ENCODE peak calls at places on chromosome 9, in nine cellular contexts. One of them, this sample, is unnamed.

GRCh38 chr9:115640887-115641286 is 512.7 kb upstream of the PAPPA start:
- DNase-seq in breast epithelium: no peak
- DNase-seq in suprapubic skin: no peak
- DNase-seq in HL-60: no peak
- DNase-seq in SK-N-SH: no peak
- DNase-seq in prostate gland: no peak
- DNase-seq in transverse colon: no peak
- DNase-seq in GM23338: no peak
- DNase-seq in HCT116: no peak
- DNase-seq in this sample: peak; percentile 59

GRCh38 chr9:135839516-135839915 is 67.8 kb downstream of the CAMSAP1 start:
- DNase-seq in breast epithelium: no peak
- DNase-seq in suprapubic skin: no peak
- DNase-seq in HL-60: no peak
- DNase-seq in SK-N-SH: no peak
- DNase-seq in prostate gland: no peak
- DNase-seq in transverse colon: no peak
- DNase-seq in GM23338: no peak
- DNase-seq in HCT116: no peak
- DNase-seq in this sample: no peak

GRCh38 chr9:108142504-108143201 is 653.1 kb upstream of the KLF4 start:
- DNase-seq in breast epithelium: peak; percentile 95
- DNase-seq in suprapubic skin: peak; percentile 93
- DNase-seq in HL-60: peak; percentile 7
- DNase-seq in SK-N-SH: no peak
- DNase-seq in prostate gland: peak; percentile 95
- DNase-seq in transverse colon: peak; percentile 85
- DNase-seq in GM23338: peak; percentile 39
- DNase-seq in HCT116: no peak
- DNase-seq in this sample: no peak

GRCh38 chr9:115350548-115350947 is 232.6 kb upstream of the TNC start:
- DNase-seq in breast epithelium: no peak
- DNase-seq in suprapubic skin: no peak
- DNase-seq in HL-60: no peak
- DNase-seq in SK-N-SH: no peak
- DNase-seq in prostate gland: no peak
- DNase-seq in transverse colon: no peak
- DNase-seq in GM23338: no peak
- DNase-seq in HCT116: no peak
- DNase-seq in this sample: no peak

GRCh38 chr9:136880651-136881050 is 5.7 kb upstream of the TRAF2 start:
- DNase-seq in breast epithelium: no peak
- DNase-seq in suprapubic skin: no peak
- DNase-seq in HL-60: no peak
- DNase-seq in SK-N-SH: no peak
- DNase-seq in prostate gland: no peak
- DNase-seq in transverse colon: no peak
- DNase-seq in GM23338: no peak
- DNase-seq in HCT116: no peak
- DNase-seq in this sample: no peak

GRCh38 chr9:129278391-129279237 is 100.6 kb upstream of the IER5L start:
- DNase-seq in breast epithelium: peak; percentile 72
- DNase-seq in suprapubic skin: peak; percentile 67
- DNase-seq in HL-60: no peak
- DNase-seq in SK-N-SH: no peak
- DNase-seq in prostate gland: peak; percentile 58
- DNase-seq in transverse colon: peak; percentile 37
- DNase-seq in GM23338: peak; percentile 71
- DNase-seq in HCT116: peak; percentile 75
- DNase-seq in this sample: no peak

GRCh38 chr9:89234636-89235035 is 56.0 kb upstream of the SHC3 start:
- DNase-seq in breast epithelium: no peak
- DNase-seq in suprapubic skin: no peak
- DNase-seq in HL-60: no peak
- DNase-seq in SK-N-SH: peak; percentile 72
- DNase-seq in prostate gland: no peak
- DNase-seq in transverse colon: no peak
- DNase-seq in GM23338: peak; percentile 72
- DNase-seq in HCT116: no peak
- DNase-seq in this sample: no peak

GRCh38 chr9:72979405-72980100 is 26.7 kb upstream of the ALDH1A1 start:
- DNase-seq in breast epithelium: no peak
- DNase-seq in suprapubic skin: no peak
- DNase-seq in HL-60: no peak
- DNase-seq in SK-N-SH: no peak
- DNase-seq in prostate gland: no peak
- DNase-seq in transverse colon: no peak
- DNase-seq in GM23338: no peak
- DNase-seq in HCT116: no peak
- DNase-seq in this sample: no peak

GRCh38 chr9:84136119-84136868 is 155.7 kb downstream of the RMI1 start:
- DNase-seq in breast epithelium: no peak
- DNase-seq in suprapubic skin: no peak
- DNase-seq in HL-60: no peak
- DNase-seq in SK-N-SH: no peak
- DNase-seq in prostate gland: peak; percentile 19
- DNase-seq in transverse colon: peak; percentile 45
- DNase-seq in GM23338: no peak
- DNase-seq in HCT116: no peak
- DNase-seq in this sample: no peak

GRCh38 chr9:136983611-136984314 is 970 bp downstream of the LCNL1 start:
- DNase-seq in breast epithelium: no peak
- DNase-seq in suprapubic skin: no peak
- DNase-seq in HL-60: no peak
- DNase-seq in SK-N-SH: no peak
- DNase-seq in prostate gland: no peak
- DNase-seq in transverse colon: no peak
- DNase-seq in GM23338: no peak
- DNase-seq in HCT116: no peak
- DNase-seq in this sample: no peak

GRCh38 chr9:17900604-17901003 is 321.7 kb downstream of the SH3GL2 start:
- DNase-seq in breast epithelium: no peak
- DNase-seq in suprapubic skin: no peak
- DNase-seq in HL-60: no peak
- DNase-seq in SK-N-SH: no peak
- DNase-seq in prostate gland: no peak
- DNase-seq in transverse colon: no peak
- DNase-seq in GM23338: no peak
- DNase-seq in HCT116: no peak
- DNase-seq in this sample: no peak

GRCh38 chr9:87973791-87974292 is 491 bp downstream of the CDK20 start:
- DNase-seq in breast epithelium: no peak
- DNase-seq in suprapubic skin: no peak
- DNase-seq in HL-60: no peak
- DNase-seq in SK-N-SH: peak; percentile 34
- DNase-seq in prostate gland: no peak
- DNase-seq in transverse colon: no peak
- DNase-seq in GM23338: peak; percentile 28
- DNase-seq in HCT116: no peak
- DNase-seq in this sample: no peak

GRCh38 chr9:35935755-35936509 is 22.0 kb downstream of the OR2S2 start:
- DNase-seq in breast epithelium: no peak
- DNase-seq in suprapubic skin: no peak
- DNase-seq in HL-60: no peak
- DNase-seq in SK-N-SH: no peak
- DNase-seq in prostate gland: no peak
- DNase-seq in transverse colon: no peak
- DNase-seq in GM23338: no peak
- DNase-seq in HCT116: no peak
- DNase-seq in this sample: no peak

GRCh38 chr9:76905984-76906861 is at the start of gene PRUNE2:
- DNase-seq in breast epithelium: peak; percentile 20
- DNase-seq in suprapubic skin: peak; percentile 75
- DNase-seq in HL-60: peak; percentile 23
- DNase-seq in SK-N-SH: peak; percentile 35
- DNase-seq in prostate gland: peak; percentile 55
- DNase-seq in transverse colon: peak; percentile 87
- DNase-seq in GM23338: peak; percentile 96
- DNase-seq in HCT116: no peak
- DNase-seq in this sample: no peak

DNA sequence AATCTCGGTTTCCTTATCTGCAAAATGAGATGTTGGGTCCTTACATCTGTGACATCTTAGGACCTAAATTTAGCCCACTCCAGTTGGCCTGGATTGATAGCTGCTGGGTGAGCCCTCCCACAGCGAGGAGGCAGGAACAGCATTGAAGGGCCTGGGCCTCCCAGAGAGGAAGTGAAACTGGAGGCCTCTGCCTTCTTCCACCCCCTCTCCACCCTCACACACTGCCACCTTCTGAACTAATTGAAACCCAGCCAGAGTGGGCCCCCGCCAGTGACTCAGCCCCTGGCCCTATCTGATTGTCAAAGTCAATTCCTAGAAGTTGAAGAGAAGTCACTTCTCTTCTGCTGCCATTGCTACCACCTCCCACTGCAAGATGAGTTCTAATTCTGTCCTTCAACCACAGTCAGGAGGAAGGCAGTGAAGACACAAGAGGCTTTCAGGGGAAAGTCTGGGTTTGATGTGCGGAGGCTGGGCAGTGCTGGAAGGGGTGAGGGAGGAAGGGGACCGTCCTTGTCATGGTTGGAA is 55.2 kb upstream of the NEK6 start:
- DNase-seq in breast epithelium: no peak
- DNase-seq in suprapubic skin: no peak
- DNase-seq in HL-60: peak; percentile 94
- DNase-seq in SK-N-SH: no peak
- DNase-seq in prostate gland: no peak
- DNase-seq in transverse colon: peak; percentile 68
- DNase-seq in GM23338: no peak
- DNase-seq in HCT116: no peak
- DNase-seq in this sample: no peak
- TF ChIP-seq POLR2AphosphoS5 in breast epithelium: no peak
- TF ChIP-seq POLR2AphosphoS5 in suprapubic skin: no peak
- TF ChIP-seq POLR2AphosphoS5 in HL-60: peak; percentile 59
- TF ChIP-seq POLR2AphosphoS5 in SK-N-SH: no peak
- TF ChIP-seq POLR2AphosphoS5 in prostate gland: no peak
- TF ChIP-seq POLR2AphosphoS5 in transverse colon: no peak
- TF ChIP-seq POLR2AphosphoS5 in GM23338: no peak
- TF ChIP-seq POLR2AphosphoS5 in HCT116: no peak
- TF ChIP-seq POLR2AphosphoS5 in this sample: no peak

DNA sequence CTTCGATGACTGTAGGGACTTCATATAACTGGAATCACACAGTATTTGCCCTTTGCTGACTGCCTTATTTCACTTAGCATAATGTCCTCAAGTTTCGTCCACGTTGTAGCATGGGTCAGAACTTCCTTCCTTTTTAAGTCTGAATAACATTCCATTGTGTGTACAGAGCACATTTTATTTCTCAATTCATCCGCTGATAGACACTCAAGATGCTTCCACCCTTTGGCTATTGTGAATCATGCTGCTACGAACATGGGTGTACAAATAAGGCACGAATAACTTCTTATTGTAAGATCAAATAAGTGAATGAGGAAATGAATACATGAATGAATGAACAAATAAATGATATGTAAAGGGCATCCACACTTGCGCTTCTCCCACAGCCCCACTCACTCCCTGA is 13.0 kb downstream of the BARX1 start:
- DNase-seq in breast epithelium: no peak
- DNase-seq in suprapubic skin: no peak
- DNase-seq in HL-60: no peak
- DNase-seq in SK-N-SH: no peak
- DNase-seq in prostate gland: no peak
- DNase-seq in transverse colon: no peak
- DNase-seq in GM23338: no peak
- DNase-seq in HCT116: no peak
- DNase-seq in this sample: no peak
- TF ChIP-seq POLR2AphosphoS5 in breast epithelium: no peak
- TF ChIP-seq POLR2AphosphoS5 in suprapubic skin: no peak
- TF ChIP-seq POLR2AphosphoS5 in HL-60: no peak
- TF ChIP-seq POLR2AphosphoS5 in SK-N-SH: no peak
- TF ChIP-seq POLR2AphosphoS5 in prostate gland: no peak
- TF ChIP-seq POLR2AphosphoS5 in transverse colon: no peak
- TF ChIP-seq POLR2AphosphoS5 in GM23338: no peak
- TF ChIP-seq POLR2AphosphoS5 in HCT116: no peak
- TF ChIP-seq POLR2AphosphoS5 in this sample: no peak

GRCh38 chr9:127826253-127826913 is 23.7 kb downstream of the FPGS start:
- DNase-seq in breast epithelium: no peak
- DNase-seq in suprapubic skin: no peak
- DNase-seq in HL-60: no peak
- DNase-seq in SK-N-SH: no peak
- DNase-seq in prostate gland: no peak
- DNase-seq in transverse colon: no peak
- DNase-seq in GM23338: no peak
- DNase-seq in HCT116: no peak
- DNase-seq in this sample: no peak
- TF ChIP-seq POLR2AphosphoS5 in breast epithelium: no peak
- TF ChIP-seq POLR2AphosphoS5 in suprapubic skin: no peak
- TF ChIP-seq POLR2AphosphoS5 in HL-60: no peak
- TF ChIP-seq POLR2AphosphoS5 in SK-N-SH: no peak
- TF ChIP-seq POLR2AphosphoS5 in prostate gland: no peak
- TF ChIP-seq POLR2AphosphoS5 in transverse colon: no peak
- TF ChIP-seq POLR2AphosphoS5 in GM23338: no peak
- TF ChIP-seq POLR2AphosphoS5 in HCT116: no peak
- TF ChIP-seq POLR2AphosphoS5 in this sample: no peak

GRCh38 chr9:4299006-4299795 is 667 bp downstream of the GLIS3 start:
- DNase-seq in breast epithelium: peak; percentile 23
- DNase-seq in suprapubic skin: peak; percentile 67
- DNase-seq in HL-60: peak; percentile 9
- DNase-seq in SK-N-SH: peak; percentile 65
- DNase-seq in prostate gland: peak; percentile 5
- DNase-seq in transverse colon: peak; percentile 30
- DNase-seq in GM23338: peak; percentile 72
- DNase-seq in HCT116: no peak
- DNase-seq in this sample: no peak

GRCh38 chr9:4301302-4301701 is 1.4 kb upstream of the GLIS3 start:
- DNase-seq in breast epithelium: no peak
- DNase-seq in suprapubic skin: no peak
- DNase-seq in HL-60: no peak
- DNase-seq in SK-N-SH: no peak
- DNase-seq in prostate gland: no peak
- DNase-seq in transverse colon: no peak
- DNase-seq in GM23338: no peak
- DNase-seq in HCT116: no peak
- DNase-seq in this sample: no peak

GRCh38 chr9:4303002-4303401 is 3.1 kb upstream of the GLIS3 start:
- DNase-seq in breast epithelium: no peak
- DNase-seq in suprapubic skin: no peak
- DNase-seq in HL-60: no peak
- DNase-seq in SK-N-SH: no peak
- DNase-seq in prostate gland: no peak
- DNase-seq in transverse colon: no peak
- DNase-seq in GM23338: no peak
- DNase-seq in HCT116: no peak
- DNase-seq in this sample: no peak

GRCh38 chr9:4305065-4305481 is 5.2 kb upstream of the GLIS3 start:
- DNase-seq in breast epithelium: no peak
- DNase-seq in suprapubic skin: no peak
- DNase-seq in HL-60: no peak
- DNase-seq in SK-N-SH: no peak
- DNase-seq in prostate gland: no peak
- DNase-seq in transverse colon: no peak
- DNase-seq in GM23338: no peak
- DNase-seq in HCT116: no peak
- DNase-seq in this sample: no peak

DNA sequence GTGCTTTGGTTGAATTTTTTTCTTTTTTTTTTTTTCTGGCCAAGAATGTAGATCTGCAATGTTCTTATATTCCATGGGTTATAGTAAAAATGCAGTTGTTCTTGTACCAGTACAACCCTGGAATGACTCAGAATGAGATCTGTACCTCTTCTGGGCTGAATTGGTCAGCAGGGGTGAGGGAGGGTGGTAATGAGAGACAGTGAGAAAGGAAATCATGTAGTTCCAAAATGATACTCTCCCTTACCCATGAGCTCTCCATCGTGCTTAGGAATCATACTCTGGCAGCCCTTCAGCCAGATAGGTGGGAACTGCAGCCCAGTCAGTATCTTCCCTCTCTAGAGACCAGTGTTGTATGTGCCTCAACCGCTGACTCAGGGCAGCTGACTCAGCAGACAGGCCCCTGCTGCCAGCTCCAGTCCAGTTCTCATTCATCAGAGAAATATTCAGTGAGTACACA is 2.1 kb upstream of the GLIS3 start:
- DNase-seq in breast epithelium: no peak
- DNase-seq in suprapubic skin: peak; percentile 61
- DNase-seq in HL-60: no peak
- DNase-seq in SK-N-SH: no peak
- DNase-seq in prostate gland: no peak
- DNase-seq in transverse colon: peak; percentile 10
- DNase-seq in GM23338: no peak
- DNase-seq in HCT116: no peak
- DNase-seq in this sample: no peak
- TF ChIP-seq POLR2AphosphoS5 in breast epithelium: no peak
- TF ChIP-seq POLR2AphosphoS5 in suprapubic skin: no peak
- TF ChIP-seq POLR2AphosphoS5 in HL-60: no peak
- TF ChIP-seq POLR2AphosphoS5 in SK-N-SH: no peak
- TF ChIP-seq POLR2AphosphoS5 in prostate gland: no peak
- TF ChIP-seq POLR2AphosphoS5 in transverse colon: no peak
- TF ChIP-seq POLR2AphosphoS5 in GM23338: no peak
- TF ChIP-seq POLR2AphosphoS5 in HCT116: no peak
- TF ChIP-seq POLR2AphosphoS5 in this sample: no peak